ENCODE peak calls at places on chromosome 9, in ten cellular contexts. P, Q, D, I, L, J, E, R, A and N are unnamed samples. For H3K4me1 and H3K27me3, the result is how much of the 10 kb centered on the place peaks cover.

GRCh38 chr9:106307670-106308069 is 555.3 kb upstream of the ZNF462 start:
- DNase-seq in P (peak), Q (no peak), D (no peak), I (no peak), L (no peak), J (no peak), E (no peak), R (no peak), A (no peak), N (no peak)

GRCh38 chr9:128818099-128818838 is at the start of gene ENDOG:
- DNase-seq in P (peak), Q (peak), D (peak), I (peak), L (peak), J (peak), E (peak), R (peak), A (peak), N (peak)

GRCh38 chr9:94804917-94805544 is 78.5 kb downstream of the AOPEP start:
- DNase-seq in P (peak), Q (no peak), D (no peak), I (no peak), L (peak), J (peak), E (no peak), R (no peak), A (no peak), N (no peak)

GRCh38 chr9:129726322-129727160 is 26.3 kb downstream of the PTGES start:
- DNase-seq in P (peak), Q (peak), D (peak), I (peak), L (peak), J (peak), E (peak), R (peak), A (peak), N (peak)

GRCh38 chr9:82332774-82333152 is 344.2 kb downstream of the SPATA31D1 start:
- DNase-seq in P (peak), Q (peak), D (no peak), I (no peak), L (no peak), J (no peak), E (no peak), R (peak), A (no peak), N (no peak)

GRCh38 chr9:36877239-36877638 is 156.8 kb downstream of the PAX5 start:
- DNase-seq in P (no peak), Q (no peak), D (no peak), I (no peak), L (no peak), J (no peak), E (no peak), R (no peak), A (no peak), N (no peak)

GRCh38 chr9:117839862-117840261 is 135.7 kb downstream of the TLR4 start:
- DNase-seq in P (no peak), Q (no peak), D (no peak), I (no peak), L (no peak), J (no peak), E (no peak), R (no peak), A (no peak), N (no peak)

GRCh38 chr9:13646500-13646899 is 367.0 kb upstream of the MPDZ start:
- DNase-seq in P (no peak), Q (no peak), D (no peak), I (no peak), L (no peak), J (no peak), E (no peak), R (no peak), A (no peak), N (no peak)

GRCh38 chr9:75488082-75488713 is 399.9 kb downstream of the OSTF1 start:
- DNase-seq in P (no peak), Q (no peak), D (peak), I (no peak), L (no peak), J (no peak), E (no peak), R (no peak), A (no peak), N (no peak)

GRCh38 chr9:68705636-68706578 is 867 bp downstream of the PIP5K1B start:
- DNase-seq in P (peak), Q (no peak), D (peak), I (peak), L (no peak), J (peak), E (no peak), R (peak), A (peak), N (peak)

GRCh38 chr9:87063883-87064282 is 116.6 kb upstream of the GAS1 start:
- DNase-seq in P (peak), Q (peak), D (peak), I (no peak), L (peak), J (no peak), E (no peak), R (no peak), A (no peak), N (no peak)

GRCh38 chr9:17761984-17762676 is 183.3 kb downstream of the SH3GL2 start:
- DNase-seq in P (no peak), Q (no peak), D (no peak), I (no peak), L (no peak), J (no peak), E (no peak), R (no peak), A (no peak), N (no peak)

GRCh38 chr9:30504502-30504905 is 1879.9 kb upstream of the ACO1 start:
- DNase-seq in P (peak), Q (no peak), D (no peak), I (no peak), L (peak), J (no peak), E (no peak), R (no peak), A (no peak), N (no peak)

GRCh38 chr9:105297442-105298097 is 53.1 kb downstream of the SLC44A1 start:
- DNase-seq in P (no peak), Q (no peak), D (no peak), I (no peak), L (no peak), J (no peak), E (no peak), R (peak), A (no peak), N (no peak)

GRCh38 chr9:105296889-105297288 is 52.4 kb downstream of the SLC44A1 start:
- DNase-seq in P (peak), Q (peak), D (no peak), I (no peak), L (peak), J (peak), E (no peak), R (peak), A (no peak), N (no peak)

GRCh38 chr9:105296445-105296844 is 52.0 kb downstream of the SLC44A1 start:
- DNase-seq in P (no peak), Q (no peak), D (no peak), I (no peak), L (no peak), J (no peak), E (no peak), R (no peak), A (no peak), N (no peak)

GRCh38 chr9:105295986-105296385 is 51.5 kb downstream of the SLC44A1 start:
- DNase-seq in P (peak), Q (peak), D (no peak), I (no peak), L (no peak), J (peak), E (no peak), R (peak), A (no peak), N (no peak)

GRCh38 chr9:105299190-105299854 is 54.9 kb downstream of the SLC44A1 start:
- DNase-seq in P (peak), Q (peak), D (no peak), I (no peak), L (peak), J (peak), E (no peak), R (peak), A (no peak), N (peak)
- H3K4me1 ChIP-seq in P (under half), Q (half or more), D (under half), I (under half), L (under half), J (under half), E (under half), R (under half), A (under half), N (under half)

GRCh38 chr9:126690431-126691051 is 76.8 kb downstream of the LMX1B start:
- DNase-seq in P (no peak), Q (peak), D (peak), I (peak), L (no peak), J (no peak), E (peak), R (peak), A (no peak), N (peak)

GRCh38 chr9:126687868-126688503 is 74.3 kb downstream of the LMX1B start:
- DNase-seq in P (no peak), Q (no peak), D (no peak), I (no peak), L (no peak), J (no peak), E (no peak), R (no peak), A (no peak), N (no peak)

GRCh38 chr9:126688617-126689016 is 74.9 kb downstream of the LMX1B start:
- DNase-seq in P (no peak), Q (no peak), D (no peak), I (no peak), L (no peak), J (no peak), E (no peak), R (no peak), A (no peak), N (no peak)

GRCh38 chr9:126692041-126692758 is 78.5 kb downstream of the LMX1B start:
- DNase-seq in P (no peak), Q (no peak), D (no peak), I (peak), L (no peak), J (no peak), E (no peak), R (no peak), A (no peak), N (no peak)

GRCh38 chr9:126689027-126689825 is 75.5 kb downstream of the LMX1B start:
- DNase-seq in P (no peak), Q (no peak), D (no peak), I (no peak), L (no peak), J (no peak), E (no peak), R (no peak), A (no peak), N (no peak)
- H3K27me3 ChIP-seq in P (under half), Q (under half), D (under half), I (under half), L (under half), J (under half), E (under half), R (half or more), A (under half), N (under half)

GRCh38 chr9:96072930-96073329 is 197.4 kb downstream of the ERCC6L2 start:
- DNase-seq in P (no peak), Q (no peak), D (no peak), I (no peak), L (no peak), J (no peak), E (no peak), R (no peak), A (no peak), N (no peak)

GRCh38 chr9:96071245-96072124 is 196.0 kb downstream of the ERCC6L2 start:
- DNase-seq in P (peak), Q (peak), D (no peak), I (peak), L (peak), J (peak), E (no peak), R (peak), A (no peak), N (no peak)

GRCh38 chr9:96075757-96076156 is 200.3 kb downstream of the ERCC6L2 start:
- DNase-seq in P (no peak), Q (no peak), D (no peak), I (no peak), L (no peak), J (no peak), E (no peak), R (no peak), A (no peak), N (no peak)

GRCh38 chr9:96073531-96074284 is 198.2 kb downstream of the ERCC6L2 start:
- DNase-seq in P (no peak), Q (no peak), D (no peak), I (no peak), L (no peak), J (no peak), E (peak), R (no peak), A (no peak), N (no peak)

DNA sequence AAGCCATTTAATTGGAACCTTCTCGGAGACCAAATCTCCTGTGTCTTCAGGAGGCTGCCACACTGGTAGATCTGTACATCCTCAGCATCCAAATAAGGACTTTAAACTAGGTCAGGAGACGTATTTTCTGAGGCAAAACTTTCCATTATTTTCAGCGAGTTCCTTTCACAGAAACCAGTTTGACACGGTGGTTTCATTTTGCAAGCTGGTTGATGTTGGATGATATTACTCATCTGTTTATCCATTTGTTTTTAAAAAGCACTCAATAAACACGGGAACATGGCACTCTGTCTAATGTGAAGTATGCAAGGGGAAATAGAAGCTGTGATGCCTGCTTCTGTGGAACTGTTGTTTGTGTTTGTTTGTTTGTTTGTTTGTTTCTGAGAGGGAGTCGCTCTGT is 199.6 kb downstream of the ERCC6L2 start:
- DNase-seq in P (no peak), Q (no peak), D (no peak), I (no peak), L (no peak), J (no peak), E (no peak), R (peak), A (no peak), N (no peak)
- H3K4me1 ChIP-seq in P (under half), Q (under half), D (under half), I (under half), L (under half), J (under half), E (under half), R (under half), A (under half), N (under half)

GRCh38 chr9:114612272-114612923 is 1.3 kb downstream of the TMEM268 start:
- DNase-seq in P (no peak), Q (no peak), D (no peak), I (no peak), L (no peak), J (no peak), E (no peak), R (no peak), A (no peak), N (peak)
- H3K27me3 ChIP-seq in P (under half), Q (under half), D (under half), I (under half), L (under half), J (under half), E (under half), R (under half), A (under half), N (under half)

GRCh38 chr9:136963341-136963740 is 11.3 kb downstream of the LCN12 start:
- DNase-seq in P (no peak), Q (no peak), D (no peak), I (no peak), L (no peak), J (no peak), E (no peak), R (no peak), A (no peak), N (no peak)
- H3K4me1 ChIP-seq in P (under half), Q (under half), D (under half), I (under half), L (under half), J (under half), E (under half), R (under half), A (under half), N (under half)

DNA sequence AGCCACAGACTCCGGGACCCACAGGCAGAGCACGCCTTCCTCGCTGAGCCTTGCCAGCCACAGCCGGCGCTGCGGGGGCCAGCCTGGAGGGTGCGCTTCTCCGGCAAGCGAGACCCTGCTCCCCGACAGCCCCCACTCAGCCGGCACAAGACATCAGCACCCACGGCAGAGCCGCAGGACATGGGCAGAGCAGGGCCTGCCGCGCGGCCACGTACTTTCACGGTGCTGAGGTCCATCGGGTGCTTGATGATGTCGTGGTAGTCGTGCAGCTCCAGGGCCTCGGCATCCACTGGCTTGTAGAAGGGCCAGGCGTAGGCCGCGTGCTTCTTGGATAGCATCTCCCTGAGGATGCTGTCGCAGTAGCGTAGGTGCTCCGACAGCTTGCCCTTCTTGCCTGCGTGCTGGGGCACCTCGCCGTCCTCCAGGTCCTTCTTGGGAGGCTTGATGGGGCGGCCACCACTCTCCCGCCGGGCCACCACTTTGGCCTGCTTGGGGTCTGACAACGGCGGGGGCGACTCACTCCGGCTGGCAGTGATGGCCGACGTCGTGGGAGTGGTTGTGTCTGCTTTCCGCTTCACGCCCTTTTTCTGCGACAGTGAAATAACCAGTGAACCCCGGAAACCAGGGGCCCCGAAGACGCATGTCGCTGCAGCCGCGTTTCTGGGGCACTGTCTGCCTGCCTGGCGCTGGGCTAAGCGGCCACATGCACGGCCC is 19.8 kb downstream of the BRD3 start:
- DNase-seq in P (no peak), Q (no peak), D (no peak), I (no peak), L (no peak), J (no peak), E (no peak), R (no peak), A (no peak), N (no peak)
- H3K27me3 ChIP-seq in P (under half), Q (under half), D (under half), I (under half), L (under half), J (under half), E (under half), R (under half), A (under half), N (under half)

GRCh38 chr9:133132174-133132573 is 11.1 kb upstream of the RALGDS start:
- DNase-seq in P (no peak), Q (no peak), D (no peak), I (no peak), L (no peak), J (no peak), E (no peak), R (no peak), A (no peak), N (no peak)
- H3K4me1 ChIP-seq in P (under half), Q (under half), D (under half), I (under half), L (under half), J (under half), E (half or more), R (under half), A (half or more), N (under half)